ENCODE peak calls at places on chromosomes 11 and 22, in five cellular contexts. One of them, this sample, is unnamed.

GRCh38 chr11:94956963-94957362 is 16.4 kb downstream of the CWC15 start:
- DNase-seq in AG09309: no peak
- DNase-seq in body of pancreas: no peak
- DNase-seq in astrocyte of the spinal cord: no peak
- DNase-seq in pancreas: no peak
- DNase-seq in this sample: no peak

GRCh38 chr11:107282195-107282594 is 175.4 kb downstream of the CWF19L2 start:
- DNase-seq in AG09309: no peak
- DNase-seq in astrocyte of the spinal cord: no peak
- DNase-seq in body of pancreas: no peak
- DNase-seq in pancreas: no peak
- DNase-seq in this sample: no peak

GRCh38 chr11:57980201-57980600 is 43.5 kb upstream of the OR9Q1 start:
- DNase-seq in body of pancreas: no peak
- DNase-seq in AG09309: no peak
- DNase-seq in pancreas: no peak
- DNase-seq in astrocyte of the spinal cord: no peak
- DNase-seq in this sample: no peak

GRCh38 chr22:27715078-27715477 is 86.5 kb downstream of the MN1 start:
- DNase-seq in body of pancreas: no peak
- DNase-seq in AG09309: no peak
- DNase-seq in pancreas: no peak
- DNase-seq in astrocyte of the spinal cord: no peak
- DNase-seq in this sample: no peak

GRCh38 chr11:23123766-23124165 is 263.5 kb upstream of the CCDC179 start:
- DNase-seq in astrocyte of the spinal cord: peak
- DNase-seq in pancreas: no peak
- DNase-seq in body of pancreas: no peak
- DNase-seq in AG09309: peak
- DNase-seq in this sample: peak

GRCh38 chr11:112345708-112346107 is 85.0 kb upstream of the PLET1 start:
- DNase-seq in body of pancreas: no peak
- DNase-seq in AG09309: no peak
- DNase-seq in astrocyte of the spinal cord: no peak
- DNase-seq in pancreas: no peak
- DNase-seq in this sample: no peak

GRCh38 chr11:93498099-93499040 is 44.8 kb downstream of the SMCO4 start:
- DNase-seq in astrocyte of the spinal cord: peak
- DNase-seq in pancreas: no peak
- DNase-seq in AG09309: no peak
- DNase-seq in body of pancreas: no peak
- DNase-seq in this sample: no peak

GRCh38 chr22:30015846-30016245 is 64.4 kb upstream of the HORMAD2 start:
- DNase-seq in pancreas: no peak
- DNase-seq in AG09309: peak
- DNase-seq in body of pancreas: no peak
- DNase-seq in astrocyte of the spinal cord: peak
- DNase-seq in this sample: peak

GRCh38 chr11:123306531-123306930 is 111.5 kb upstream of the CLMP start:
- DNase-seq in astrocyte of the spinal cord: no peak
- DNase-seq in body of pancreas: no peak
- DNase-seq in pancreas: no peak
- DNase-seq in AG09309: no peak
- DNase-seq in this sample: no peak

GRCh38 chr22:48920776-48921241 is 906.9 kb downstream of the BRD1 start:
- DNase-seq in pancreas: no peak
- DNase-seq in AG09309: no peak
- DNase-seq in body of pancreas: no peak
- DNase-seq in astrocyte of the spinal cord: no peak
- DNase-seq in this sample: no peak

GRCh38 chr11:62418733-62419132 is at the start of gene SCGB1A1:
- DNase-seq in astrocyte of the spinal cord: no peak
- DNase-seq in AG09309: no peak
- DNase-seq in body of pancreas: no peak
- DNase-seq in pancreas: no peak
- DNase-seq in this sample: no peak

GRCh38 chr22:17597217-17597616 is 31.3 kb downstream of the ATP6V1E1 start:
- DNase-seq in astrocyte of the spinal cord: no peak
- DNase-seq in body of pancreas: no peak
- DNase-seq in AG09309: no peak
- DNase-seq in pancreas: no peak
- DNase-seq in this sample: no peak

GRCh38 chr11:45021692-45022130 is 71.0 kb upstream of the TP53I11 start:
- DNase-seq in body of pancreas: peak
- DNase-seq in pancreas: peak
- DNase-seq in astrocyte of the spinal cord: no peak
- DNase-seq in AG09309: peak
- DNase-seq in this sample: peak

GRCh38 chr11:46277313-46277622 is 194 bp upstream of the CREB3L1 start:
- DNase-seq in astrocyte of the spinal cord: peak
- DNase-seq in AG09309: no peak
- DNase-seq in body of pancreas: peak
- DNase-seq in pancreas: peak
- DNase-seq in this sample: no peak

GRCh38 chr11:82865841-82866240 is 34.4 kb downstream of the PRCP start:
- DNase-seq in AG09309: no peak
- DNase-seq in astrocyte of the spinal cord: no peak
- DNase-seq in pancreas: no peak
- DNase-seq in body of pancreas: no peak
- DNase-seq in this sample: no peak

GRCh38 chr11:118010738-118011461 is 24.7 kb downstream of the IL10RA start:
- DNase-seq in AG09309: no peak
- DNase-seq in pancreas: no peak
- DNase-seq in body of pancreas: peak
- DNase-seq in astrocyte of the spinal cord: no peak
- DNase-seq in this sample: no peak

GRCh38 chr11:117175781-117176180 is 2.8 kb upstream of the SIDT2 start:
- DNase-seq in astrocyte of the spinal cord: no peak
- DNase-seq in pancreas: no peak
- DNase-seq in body of pancreas: no peak
- DNase-seq in AG09309: no peak
- DNase-seq in this sample: no peak

GRCh38 chr11:62546244-62546936 is at the start of gene AHNAK:
- DNase-seq in AG09309: no peak
- DNase-seq in astrocyte of the spinal cord: peak
- DNase-seq in pancreas: peak
- DNase-seq in body of pancreas: peak
- DNase-seq in this sample: no peak

GRCh38 chr22:42949159-42949558 is 65.8 kb downstream of the PACSIN2 start:
- DNase-seq in pancreas: no peak
- DNase-seq in astrocyte of the spinal cord: peak
- DNase-seq in AG09309: no peak
- DNase-seq in body of pancreas: no peak
- DNase-seq in this sample: peak

GRCh38 chr22:47356433-47357011 is 594.1 kb downstream of the TBC1D22A start:
- DNase-seq in pancreas: peak
- DNase-seq in astrocyte of the spinal cord: no peak
- DNase-seq in body of pancreas: no peak
- DNase-seq in AG09309: no peak
- DNase-seq in this sample: no peak

GRCh38 chr11:27926981-27927481 is 180.9 kb downstream of the KIF18A start:
- DNase-seq in AG09309: peak
- DNase-seq in pancreas: no peak
- DNase-seq in body of pancreas: no peak
- DNase-seq in astrocyte of the spinal cord: peak
- DNase-seq in this sample: peak

GRCh38 chr11:45833761-45834160 is 13.5 kb upstream of the CRY2 start:
- DNase-seq in body of pancreas: no peak
- DNase-seq in astrocyte of the spinal cord: no peak
- DNase-seq in AG09309: no peak
- DNase-seq in pancreas: no peak
- DNase-seq in this sample: no peak

GRCh38 chr11:110525883-110526282 is 96.1 kb downstream of the FDX1 start:
- DNase-seq in pancreas: no peak
- DNase-seq in astrocyte of the spinal cord: peak
- DNase-seq in body of pancreas: peak
- DNase-seq in AG09309: peak
- DNase-seq in this sample: peak

GRCh38 chr11:39745401-39745800 is 1714.1 kb downstream of the LRRC4C start:
- DNase-seq in astrocyte of the spinal cord: peak
- DNase-seq in AG09309: no peak
- DNase-seq in pancreas: no peak
- DNase-seq in body of pancreas: no peak
- DNase-seq in this sample: no peak

GRCh38 chr11:3101921-3102640 is 44.9 kb upstream of the CARS1 start:
- DNase-seq in body of pancreas: no peak
- DNase-seq in pancreas: no peak
- DNase-seq in AG09309: no peak
- DNase-seq in astrocyte of the spinal cord: no peak
- DNase-seq in this sample: no peak

GRCh38 chr11:106697058-106697457 is 321.2 kb downstream of the GUCY1A2 start:
- DNase-seq in AG09309: peak
- DNase-seq in pancreas: no peak
- DNase-seq in body of pancreas: no peak
- DNase-seq in astrocyte of the spinal cord: peak
- DNase-seq in this sample: peak

GRCh38 chr22:31185056-31185455 is 25.1 kb downstream of the RNF185 start:
- DNase-seq in pancreas: no peak
- DNase-seq in body of pancreas: no peak
- DNase-seq in AG09309: no peak
- DNase-seq in astrocyte of the spinal cord: peak
- DNase-seq in this sample: peak

GRCh38 chr11:65719887-65720236 is 736 bp downstream of the RNASEH2C start:
- DNase-seq in pancreas: no peak
- DNase-seq in astrocyte of the spinal cord: peak
- DNase-seq in body of pancreas: no peak
- DNase-seq in AG09309: no peak
- DNase-seq in this sample: peak

GRCh38 chr11:62602141-62603071 is 741 bp upstream of the MTA2 start:
- DNase-seq in AG09309: no peak
- DNase-seq in body of pancreas: peak
- DNase-seq in astrocyte of the spinal cord: peak
- DNase-seq in pancreas: peak
- DNase-seq in this sample: no peak

GRCh38 chr11:103863497-103863896 is 172.9 kb upstream of the DDI1 start:
- DNase-seq in astrocyte of the spinal cord: peak
- DNase-seq in body of pancreas: no peak
- DNase-seq in pancreas: no peak
- DNase-seq in AG09309: no peak
- DNase-seq in this sample: peak

GRCh38 chr11:133964946-133965632 is 8.3 kb upstream of the IGSF9B start:
- DNase-seq in body of pancreas: no peak
- DNase-seq in AG09309: peak
- DNase-seq in astrocyte of the spinal cord: no peak
- DNase-seq in pancreas: no peak
- DNase-seq in this sample: no peak

GRCh38 chr11:76151561-76152085 is 54.7 kb downstream of the WNT11 start:
- DNase-seq in astrocyte of the spinal cord: no peak
- DNase-seq in body of pancreas: no peak
- DNase-seq in pancreas: no peak
- DNase-seq in AG09309: no peak
- DNase-seq in this sample: no peak

GRCh38 chr11:128757886-128758612 is 64.2 kb downstream of the FLI1 start:
- DNase-seq in astrocyte of the spinal cord: no peak
- DNase-seq in AG09309: no peak
- DNase-seq in pancreas: no peak
- DNase-seq in body of pancreas: no peak
- DNase-seq in this sample: no peak

GRCh38 chr11:60852639-60853468 is 2.9 kb downstream of the PTGDR2 start:
- DNase-seq in pancreas: peak
- DNase-seq in astrocyte of the spinal cord: no peak
- DNase-seq in AG09309: no peak
- DNase-seq in body of pancreas: peak
- DNase-seq in this sample: no peak

GRCh38 chr11:112656772-112657428 is 304.3 kb upstream of the NCAM1 start:
- DNase-seq in AG09309: peak
- DNase-seq in pancreas: no peak
- DNase-seq in astrocyte of the spinal cord: peak
- DNase-seq in body of pancreas: no peak
- DNase-seq in this sample: peak

GRCh38 chr22:39839917-39840510 is 53.5 kb downstream of the ENTHD1 start:
- DNase-seq in astrocyte of the spinal cord: no peak
- DNase-seq in AG09309: no peak
- DNase-seq in pancreas: no peak
- DNase-seq in body of pancreas: no peak
- DNase-seq in this sample: no peak
- H3K4me3 ChIP-seq in astrocyte of the spinal cord: no peak
- H3K4me3 ChIP-seq in AG09309: no peak
- H3K4me3 ChIP-seq in pancreas: no peak
- H3K4me3 ChIP-seq in body of pancreas: no peak
- H3K4me3 ChIP-seq in this sample: no peak

GRCh38 chr11:32173435-32173834 is 82.6 kb downstream of the RCN1 start:
- DNase-seq in astrocyte of the spinal cord: peak
- DNase-seq in body of pancreas: peak
- DNase-seq in pancreas: peak
- DNase-seq in AG09309: peak
- DNase-seq in this sample: peak
- H3K4me3 ChIP-seq in astrocyte of the spinal cord: peak
- H3K4me3 ChIP-seq in body of pancreas: no peak
- H3K4me3 ChIP-seq in pancreas: no peak
- H3K4me3 ChIP-seq in AG09309: peak
- H3K4me3 ChIP-seq in this sample: peak

GRCh38 chr22:45638834-45639746 is 32.5 kb upstream of the ATXN10 start:
- DNase-seq in AG09309: no peak
- DNase-seq in pancreas: no peak
- DNase-seq in astrocyte of the spinal cord: peak
- DNase-seq in body of pancreas: peak
- DNase-seq in this sample: no peak
- H3K4me3 ChIP-seq in AG09309: no peak
- H3K4me3 ChIP-seq in pancreas: no peak
- H3K4me3 ChIP-seq in astrocyte of the spinal cord: no peak
- H3K4me3 ChIP-seq in body of pancreas: no peak
- H3K4me3 ChIP-seq in this sample: no peak

GRCh38 chr11:35289821-35290220 is 129.5 kb downstream of the SLC1A2 start:
- DNase-seq in pancreas: no peak
- DNase-seq in body of pancreas: no peak
- DNase-seq in AG09309: peak
- DNase-seq in astrocyte of the spinal cord: peak
- DNase-seq in this sample: no peak
- H3K4me3 ChIP-seq in pancreas: no peak
- H3K4me3 ChIP-seq in body of pancreas: no peak
- H3K4me3 ChIP-seq in AG09309: no peak
- H3K4me3 ChIP-seq in astrocyte of the spinal cord: no peak
- H3K4me3 ChIP-seq in this sample: no peak

GRCh38 chr11:35548925-35549561 is 23.6 kb upstream of the PAMR1 start:
- DNase-seq in AG09309: no peak
- DNase-seq in body of pancreas: no peak
- DNase-seq in pancreas: no peak
- DNase-seq in astrocyte of the spinal cord: peak
- DNase-seq in this sample: no peak
- H3K4me3 ChIP-seq in AG09309: no peak
- H3K4me3 ChIP-seq in body of pancreas: no peak
- H3K4me3 ChIP-seq in pancreas: no peak
- H3K4me3 ChIP-seq in astrocyte of the spinal cord: no peak
- H3K4me3 ChIP-seq in this sample: no peak